ENCODE peak calls at places on chromosomes 7 and 10, in five cellular contexts. One of them, this sample, is unnamed.

GRCh38 chr10:77899080-77899477 is 27.5 kb downstream of the DLG5 start:
- ATAC-seq in WTC11: peak; percentile 12
- ATAC-seq in left ventricle myocardium superior: peak; percentile 17
- ATAC-seq in omental fat pad: peak; percentile 57
- ATAC-seq in activated T-cell treated with anti-CD3 and anti-CD28 coated beads, Interleukin-2, amount 50 U/mL, for 4 hours: no peak
- ATAC-seq in this sample: no peak

GRCh38 chr10:73116017-73116416 is 5.8 kb downstream of the NUDT13 start:
- ATAC-seq in WTC11: no peak
- ATAC-seq in left ventricle myocardium superior: no peak
- ATAC-seq in omental fat pad: no peak
- ATAC-seq in activated T-cell treated with anti-CD3 and anti-CD28 coated beads, Interleukin-2, amount 50 U/mL, for 4 hours: no peak
- ATAC-seq in this sample: no peak

GRCh38 chr7:108413782-108414492 is 42.3 kb downstream of the NRCAM start:
- ATAC-seq in WTC11: peak; percentile 88
- ATAC-seq in left ventricle myocardium superior: no peak
- ATAC-seq in omental fat pad: no peak
- ATAC-seq in activated T-cell treated with anti-CD3 and anti-CD28 coated beads, Interleukin-2, amount 50 U/mL, for 4 hours: no peak
- ATAC-seq in this sample: no peak

GRCh38 chr7:130426541-130426940 is 14.3 kb downstream of the CEP41 start:
- ATAC-seq in WTC11: no peak
- ATAC-seq in left ventricle myocardium superior: no peak
- ATAC-seq in omental fat pad: no peak
- ATAC-seq in activated T-cell treated with anti-CD3 and anti-CD28 coated beads, Interleukin-2, amount 50 U/mL, for 4 hours: no peak
- ATAC-seq in this sample: no peak

GRCh38 chr7:117281562-117281961 is 41.3 kb downstream of the WNT2 start:
- ATAC-seq in WTC11: no peak
- ATAC-seq in left ventricle myocardium superior: no peak
- ATAC-seq in omental fat pad: peak; percentile 86
- ATAC-seq in activated T-cell treated with anti-CD3 and anti-CD28 coated beads, Interleukin-2, amount 50 U/mL, for 4 hours: no peak
- ATAC-seq in this sample: no peak

GRCh38 chr10:97514344-97514743 is 15.6 kb downstream of the UBTD1 start:
- ATAC-seq in WTC11: no peak
- ATAC-seq in left ventricle myocardium superior: peak; percentile 76
- ATAC-seq in omental fat pad: no peak
- ATAC-seq in activated T-cell treated with anti-CD3 and anti-CD28 coated beads, Interleukin-2, amount 50 U/mL, for 4 hours: no peak
- ATAC-seq in this sample: no peak

GRCh38 chr10:115278294-115278693 is 185.1 kb downstream of the ATRNL1 start:
- ATAC-seq in WTC11: peak; percentile 22
- ATAC-seq in left ventricle myocardium superior: no peak
- ATAC-seq in omental fat pad: no peak
- ATAC-seq in activated T-cell treated with anti-CD3 and anti-CD28 coated beads, Interleukin-2, amount 50 U/mL, for 4 hours: no peak
- ATAC-seq in this sample: no peak

GRCh38 chr7:82373890-82374289 is 69.7 kb downstream of the CACNA2D1 start:
- ATAC-seq in WTC11: no peak
- ATAC-seq in left ventricle myocardium superior: peak; percentile 75
- ATAC-seq in omental fat pad: no peak
- ATAC-seq in activated T-cell treated with anti-CD3 and anti-CD28 coated beads, Interleukin-2, amount 50 U/mL, for 4 hours: no peak
- ATAC-seq in this sample: no peak

GRCh38 chr10:84076540-84077195 is 62.6 kb upstream of the GHITM start:
- ATAC-seq in WTC11: peak; percentile 93
- ATAC-seq in left ventricle myocardium superior: peak; percentile 55
- ATAC-seq in omental fat pad: peak; percentile 56
- ATAC-seq in activated T-cell treated with anti-CD3 and anti-CD28 coated beads, Interleukin-2, amount 50 U/mL, for 4 hours: peak; percentile 41
- ATAC-seq in this sample: peak; percentile 48

GRCh38 chr10:68049289-68050078 is 25.6 kb downstream of the HERC4 start:
- ATAC-seq in WTC11: no peak
- ATAC-seq in left ventricle myocardium superior: no peak
- ATAC-seq in omental fat pad: no peak
- ATAC-seq in activated T-cell treated with anti-CD3 and anti-CD28 coated beads, Interleukin-2, amount 50 U/mL, for 4 hours: no peak
- ATAC-seq in this sample: no peak

GRCh38 chr7:106247827-106248201 is 37.0 kb downstream of the NAMPT start:
- ATAC-seq in WTC11: no peak
- ATAC-seq in left ventricle myocardium superior: no peak
- ATAC-seq in omental fat pad: peak; percentile 19
- ATAC-seq in activated T-cell treated with anti-CD3 and anti-CD28 coated beads, Interleukin-2, amount 50 U/mL, for 4 hours: peak; percentile 27
- ATAC-seq in this sample: no peak

GRCh38 chr10:62528441-62528840 is 154.3 kb downstream of the ZNF365 start:
- ATAC-seq in WTC11: no peak
- ATAC-seq in left ventricle myocardium superior: no peak
- ATAC-seq in omental fat pad: no peak
- ATAC-seq in activated T-cell treated with anti-CD3 and anti-CD28 coated beads, Interleukin-2, amount 50 U/mL, for 4 hours: peak; percentile 99
- ATAC-seq in this sample: no peak

GRCh38 chr7:45940939-45941338 is 19.9 kb upstream of the IGFBP3 start:
- ATAC-seq in WTC11: no peak
- ATAC-seq in left ventricle myocardium superior: no peak
- ATAC-seq in omental fat pad: no peak
- ATAC-seq in activated T-cell treated with anti-CD3 and anti-CD28 coated beads, Interleukin-2, amount 50 U/mL, for 4 hours: no peak
- ATAC-seq in this sample: no peak

GRCh38 chr10:4234661-4235060 is 449.7 kb upstream of the KLF6 start:
- ATAC-seq in WTC11: no peak
- ATAC-seq in left ventricle myocardium superior: no peak
- ATAC-seq in omental fat pad: no peak
- ATAC-seq in activated T-cell treated with anti-CD3 and anti-CD28 coated beads, Interleukin-2, amount 50 U/mL, for 4 hours: peak; percentile 94
- ATAC-seq in this sample: no peak

GRCh38 chr7:35465791-35466336 is 212.0 kb upstream of the TBX20 start:
- ATAC-seq in WTC11: no peak
- ATAC-seq in left ventricle myocardium superior: peak; percentile 94
- ATAC-seq in omental fat pad: peak; percentile 35
- ATAC-seq in activated T-cell treated with anti-CD3 and anti-CD28 coated beads, Interleukin-2, amount 50 U/mL, for 4 hours: no peak
- ATAC-seq in this sample: no peak

GRCh38 chr7:47071866-47072265 is 510.0 kb downstream of the TNS3 start:
- ATAC-seq in WTC11: no peak
- ATAC-seq in left ventricle myocardium superior: no peak
- ATAC-seq in omental fat pad: no peak
- ATAC-seq in activated T-cell treated with anti-CD3 and anti-CD28 coated beads, Interleukin-2, amount 50 U/mL, for 4 hours: no peak
- ATAC-seq in this sample: no peak

GRCh38 chr10:14039968-14040668 is 290.6 kb downstream of the FRMD4A start:
- ATAC-seq in WTC11: no peak
- ATAC-seq in left ventricle myocardium superior: peak; percentile 82
- ATAC-seq in omental fat pad: peak; percentile 64
- ATAC-seq in activated T-cell treated with anti-CD3 and anti-CD28 coated beads, Interleukin-2, amount 50 U/mL, for 4 hours: no peak
- ATAC-seq in this sample: peak; percentile 52

GRCh38 chr10:12405342-12406320 is 56.3 kb downstream of the CAMK1D start:
- ATAC-seq in WTC11: peak; percentile 26
- ATAC-seq in left ventricle myocardium superior: peak; percentile 50
- ATAC-seq in omental fat pad: no peak
- ATAC-seq in activated T-cell treated with anti-CD3 and anti-CD28 coated beads, Interleukin-2, amount 50 U/mL, for 4 hours: no peak
- ATAC-seq in this sample: no peak

GRCh38 chr7:50953303-50953702 is 170.6 kb upstream of the GRB10 start:
- ATAC-seq in WTC11: no peak
- ATAC-seq in left ventricle myocardium superior: peak; percentile 85
- ATAC-seq in omental fat pad: no peak
- ATAC-seq in activated T-cell treated with anti-CD3 and anti-CD28 coated beads, Interleukin-2, amount 50 U/mL, for 4 hours: no peak
- ATAC-seq in this sample: peak; percentile 47

GRCh38 chr10:68365611-68366010 is 32.9 kb upstream of the PBLD start:
- ATAC-seq in WTC11: no peak
- ATAC-seq in left ventricle myocardium superior: no peak
- ATAC-seq in omental fat pad: no peak
- ATAC-seq in activated T-cell treated with anti-CD3 and anti-CD28 coated beads, Interleukin-2, amount 50 U/mL, for 4 hours: no peak
- ATAC-seq in this sample: no peak

GRCh38 chr7:102289051-102289450 is 2.4 kb downstream of the SH2B2 start:
- ATAC-seq in WTC11: no peak
- ATAC-seq in left ventricle myocardium superior: no peak
- ATAC-seq in omental fat pad: no peak
- ATAC-seq in activated T-cell treated with anti-CD3 and anti-CD28 coated beads, Interleukin-2, amount 50 U/mL, for 4 hours: no peak
- ATAC-seq in this sample: no peak

GRCh38 chr10:124728830-124729661 is 15.1 kb downstream of the FAM53B start:
- ATAC-seq in WTC11: peak; percentile 45
- ATAC-seq in left ventricle myocardium superior: no peak
- ATAC-seq in omental fat pad: peak; percentile 20
- ATAC-seq in activated T-cell treated with anti-CD3 and anti-CD28 coated beads, Interleukin-2, amount 50 U/mL, for 4 hours: no peak
- ATAC-seq in this sample: peak; percentile 13

GRCh38 chr7:141664450-141664849 is 37.5 kb downstream of the DENND11 start:
- ATAC-seq in WTC11: no peak
- ATAC-seq in left ventricle myocardium superior: no peak
- ATAC-seq in omental fat pad: no peak
- ATAC-seq in activated T-cell treated with anti-CD3 and anti-CD28 coated beads, Interleukin-2, amount 50 U/mL, for 4 hours: no peak
- ATAC-seq in this sample: no peak

GRCh38 chr10:18523025-18523424 is 128.4 kb downstream of the NSUN6 start:
- ATAC-seq in WTC11: no peak
- ATAC-seq in left ventricle myocardium superior: no peak
- ATAC-seq in omental fat pad: no peak
- ATAC-seq in activated T-cell treated with anti-CD3 and anti-CD28 coated beads, Interleukin-2, amount 50 U/mL, for 4 hours: no peak
- ATAC-seq in this sample: no peak

GRCh38 chr7:45080265-45080957 is 8.4 kb downstream of the NACAD start:
- ATAC-seq in WTC11: no peak
- ATAC-seq in left ventricle myocardium superior: no peak
- ATAC-seq in omental fat pad: no peak
- ATAC-seq in activated T-cell treated with anti-CD3 and anti-CD28 coated beads, Interleukin-2, amount 50 U/mL, for 4 hours: no peak
- ATAC-seq in this sample: no peak

GRCh38 chr10:124734311-124735166 is 9.6 kb downstream of the FAM53B start:
- ATAC-seq in WTC11: no peak
- ATAC-seq in left ventricle myocardium superior: no peak
- ATAC-seq in omental fat pad: no peak
- ATAC-seq in activated T-cell treated with anti-CD3 and anti-CD28 coated beads, Interleukin-2, amount 50 U/mL, for 4 hours: peak; percentile 20
- ATAC-seq in this sample: no peak

GRCh38 chr7:51082096-51082840 is 234.3 kb downstream of the COBL start:
- ATAC-seq in WTC11: no peak
- ATAC-seq in left ventricle myocardium superior: peak; percentile 81
- ATAC-seq in omental fat pad: no peak
- ATAC-seq in activated T-cell treated with anti-CD3 and anti-CD28 coated beads, Interleukin-2, amount 50 U/mL, for 4 hours: no peak
- ATAC-seq in this sample: no peak

GRCh38 chr10:37456456-37456855 is 331.1 kb downstream of the ANKRD30A start:
- ATAC-seq in WTC11: no peak
- ATAC-seq in left ventricle myocardium superior: no peak
- ATAC-seq in omental fat pad: no peak
- ATAC-seq in activated T-cell treated with anti-CD3 and anti-CD28 coated beads, Interleukin-2, amount 50 U/mL, for 4 hours: no peak
- ATAC-seq in this sample: no peak

GRCh38 chr10:35912615-35913170 is 270.6 kb upstream of the FZD8 start:
- ATAC-seq in WTC11: peak; percentile 44
- ATAC-seq in left ventricle myocardium superior: peak; percentile 59
- ATAC-seq in omental fat pad: peak; percentile 71
- ATAC-seq in activated T-cell treated with anti-CD3 and anti-CD28 coated beads, Interleukin-2, amount 50 U/mL, for 4 hours: no peak
- ATAC-seq in this sample: no peak

GRCh38 chr7:549103-549890 is 29.7 kb upstream of the PDGFA start:
- ATAC-seq in WTC11: no peak
- ATAC-seq in left ventricle myocardium superior: no peak
- ATAC-seq in omental fat pad: no peak
- ATAC-seq in activated T-cell treated with anti-CD3 and anti-CD28 coated beads, Interleukin-2, amount 50 U/mL, for 4 hours: no peak
- ATAC-seq in this sample: no peak

GRCh38 chr7:26115628-26116027 is 36.4 kb upstream of the NFE2L3 start:
- ATAC-seq in WTC11: peak; percentile 73
- ATAC-seq in left ventricle myocardium superior: no peak
- ATAC-seq in omental fat pad: no peak
- ATAC-seq in activated T-cell treated with anti-CD3 and anti-CD28 coated beads, Interleukin-2, amount 50 U/mL, for 4 hours: no peak
- ATAC-seq in this sample: no peak

GRCh38 chr10:124864421-124865193 is 63.0 kb downstream of the ABRAXAS2 start:
- ATAC-seq in WTC11: no peak
- ATAC-seq in left ventricle myocardium superior: peak; percentile 99
- ATAC-seq in omental fat pad: no peak
- ATAC-seq in activated T-cell treated with anti-CD3 and anti-CD28 coated beads, Interleukin-2, amount 50 U/mL, for 4 hours: no peak
- ATAC-seq in this sample: peak; percentile 39

GRCh38 chr7:48617508-48617907 is 306.8 kb upstream of the CDC14C start:
- ATAC-seq in WTC11: no peak
- ATAC-seq in left ventricle myocardium superior: no peak
- ATAC-seq in omental fat pad: no peak
- ATAC-seq in activated T-cell treated with anti-CD3 and anti-CD28 coated beads, Interleukin-2, amount 50 U/mL, for 4 hours: no peak
- ATAC-seq in this sample: no peak

GRCh38 chr7:142628945-142629344 is 120.3 kb upstream of the PRSS1 start:
- ATAC-seq in WTC11: no peak
- ATAC-seq in left ventricle myocardium superior: no peak
- ATAC-seq in omental fat pad: no peak
- ATAC-seq in activated T-cell treated with anti-CD3 and anti-CD28 coated beads, Interleukin-2, amount 50 U/mL, for 4 hours: no peak
- ATAC-seq in this sample: no peak

GRCh38 chr7:84714765-84715164 is 472.1 kb downstream of the SEMA3D start:
- ATAC-seq in WTC11: peak; percentile 47
- ATAC-seq in left ventricle myocardium superior: no peak
- ATAC-seq in omental fat pad: no peak
- ATAC-seq in activated T-cell treated with anti-CD3 and anti-CD28 coated beads, Interleukin-2, amount 50 U/mL, for 4 hours: no peak
- ATAC-seq in this sample: no peak

GRCh38 chr7:5636914-5637313 is 144.5 kb downstream of the RNF216 start:
- ATAC-seq in WTC11: peak; percentile 9
- ATAC-seq in left ventricle myocardium superior: peak; percentile 72
- ATAC-seq in omental fat pad: peak; percentile 98
- ATAC-seq in activated T-cell treated with anti-CD3 and anti-CD28 coated beads, Interleukin-2, amount 50 U/mL, for 4 hours: no peak
- ATAC-seq in this sample: peak; percentile 91